ENCODE peak calls at places on chromosomes 7 and 10, in nine cellular contexts. N is fibroblast of lung; K is body of pancreas; M is iris pigment epithelial cell; T is ureter; J is activated CD8-positive, alpha-beta memory T cell treated with anti-CD3 and anti-CD28 coated beads for 48 hours; A is G401; I is small intestine; Q is AML-193. G is an unnamed sample.

GRCh38 chr7:431658-432111 is 88.0 kb downstream of the PDGFA start:
- DNase-seq in N (peak), K (no peak), M (no peak), T (no peak), J (no peak), A (peak), I (no peak), Q (no peak), G (no peak)

GRCh38 chr7:127056202-127056601 is 196.5 kb downstream of the GRM8 start:
- DNase-seq in N (no peak), K (no peak), M (no peak), T (no peak), J (no peak), A (no peak), I (no peak), Q (no peak), G (no peak)

GRCh38 chr7:19051767-19052375 is 65.6 kb downstream of the TWIST1 start:
- DNase-seq in N (no peak), K (peak), M (peak), T (no peak), J (no peak), A (peak), I (peak), Q (peak), G (peak)

GRCh38 chr10:109886788-109887155 is 36.5 kb downstream of the XPNPEP1 start:
- DNase-seq in N (no peak), K (no peak), M (peak), T (no peak), J (no peak), A (no peak), I (no peak), Q (no peak), G (no peak)

GRCh38 chr7:100897772-100898454 is 2.2 kb upstream of the ACHE start:
- DNase-seq in N (no peak), K (no peak), M (no peak), T (no peak), J (no peak), A (no peak), I (peak), Q (no peak), G (no peak)

GRCh38 chr7:101126651-101127459 is at the start of gene SERPINE1:
- DNase-seq in N (peak), K (peak), M (peak), T (peak), J (no peak), A (peak), I (peak), Q (peak), G (peak)

GRCh38 chr7:104625956-104626355 is 297.6 kb downstream of the LHFPL3 start:
- DNase-seq in N (no peak), K (no peak), M (no peak), T (no peak), J (no peak), A (no peak), I (no peak), Q (no peak), G (no peak)

GRCh38 chr7:134421998-134422397 is 36.9 kb downstream of the AKR1B1 start:
- DNase-seq in N (no peak), K (no peak), M (no peak), T (no peak), J (no peak), A (no peak), I (peak), Q (no peak), G (peak)

GRCh38 chr7:101848168-101848951 is 30.9 kb downstream of the CUX1 start:
- DNase-seq in N (no peak), K (no peak), M (no peak), T (no peak), J (no peak), A (no peak), I (no peak), Q (no peak), G (no peak)

GRCh38 chr10:52558090-52558489 is 214.5 kb downstream of the MBL2 start:
- DNase-seq in N (no peak), K (no peak), M (no peak), T (no peak), J (no peak), A (no peak), I (no peak), Q (no peak), G (no peak)

GRCh38 chr7:113790025-113790424 is 128.8 kb downstream of the PPP1R3A start:
- DNase-seq in N (no peak), K (no peak), M (no peak), T (no peak), J (no peak), A (no peak), I (no peak), Q (no peak), G (no peak)

GRCh38 chr10:34713875-34714274 is 101.2 kb downstream of the PARD3 start:
- DNase-seq in N (peak), K (no peak), M (peak), T (no peak), J (no peak), A (no peak), I (no peak), Q (no peak), G (no peak)

G was measured in lung microvascular endothelial cell.